ENCODE peak calls at places on chromosomes 12 and 14, in ten cellular contexts. S is IMR-90; D is activated CD8-positive, alpha-beta memory T cell treated with anti-CD3 and anti-CD28 coated beads for 4 hours; N is activated naive CD8-positive, alpha-beta T cell treated with anti-CD3 and anti-CD28 coated beads for 36 hours; M is lower lobe of right lung; J is cardiac muscle cell; U is GM04504; T is occipital lobe; W is LHCN-M2; H is activated T-helper 9 cell treated with anti-CD3 and anti-CD28 coated beads, Interleukin-2, amount 50 U/mL, for 16 hours. V is an unnamed sample.

GRCh38 chr14:32432813-32433538 is 103.9 kb downstream of the AKAP6 start:
- DNase-seq in S (no peak), D (no peak), N (no peak), M (no peak), J (no peak), U (no peak), T (no peak), W (peak), H (no peak), V (no peak)

GRCh38 chr12:16165506-16165905 is 112.0 kb downstream of the SLC15A5 start:
- DNase-seq in S (peak), D (no peak), N (no peak), M (no peak), J (peak), U (peak), T (no peak), W (peak), H (no peak), V (no peak)

GRCh38 chr14:61811882-61812346 is 49.7 kb downstream of the SNAPC1 start:
- DNase-seq in S (no peak), D (no peak), N (no peak), M (no peak), J (no peak), U (no peak), T (no peak), W (no peak), H (no peak), V (no peak)

GRCh38 chr14:84591827-84592540 is 938.0 kb upstream of the FLRT2 start:
- DNase-seq in S (no peak), D (no peak), N (no peak), M (no peak), J (no peak), U (no peak), T (no peak), W (no peak), H (no peak), V (no peak)

GRCh38 chr12:76919388-76920181 is 40.8 kb upstream of the CSRP2 start:
- DNase-seq in S (no peak), D (no peak), N (no peak), M (no peak), J (no peak), U (no peak), T (no peak), W (no peak), H (no peak), V (no peak)

GRCh38 chr12:14885718-14886201 is at the start of gene MGP:
- DNase-seq in S (peak), D (no peak), N (no peak), M (no peak), J (no peak), U (no peak), T (no peak), W (no peak), H (no peak), V (no peak)

GRCh38 chr12:108589840-108590229 is 8.0 kb downstream of the TMEM119 start:
- DNase-seq in S (no peak), D (no peak), N (no peak), M (no peak), J (no peak), U (no peak), T (no peak), W (no peak), H (no peak), V (no peak)

GRCh38 chr12:2457215-2458112 is 337.3 kb upstream of the FKBP4 start:
- DNase-seq in S (no peak), D (no peak), N (no peak), M (no peak), J (no peak), U (no peak), T (no peak), W (no peak), H (no peak), V (no peak)

GRCh38 chr14:104979758-104980591 is 1.8 kb upstream of the AHNAK2 start:
- DNase-seq in S (peak), D (no peak), N (no peak), M (peak), J (no peak), U (no peak), T (no peak), W (no peak), H (no peak), V (no peak)

GRCh38 chr12:3752096-3752709 is 706 bp downstream of the CRACR2A start:
- DNase-seq in S (no peak), D (peak), N (peak), M (peak), J (no peak), U (no peak), T (no peak), W (peak), H (peak), V (peak)

GRCh38 chr12:120598674-120599463 is 17.7 kb upstream of the POP5 start:
- DNase-seq in S (peak), D (no peak), N (no peak), M (peak), J (no peak), U (no peak), T (no peak), W (peak), H (no peak), V (peak)

GRCh38 chr12:65681226-65681625 is 143.1 kb upstream of the HMGA2 start:
- DNase-seq in S (peak), D (no peak), N (no peak), M (no peak), J (no peak), U (no peak), T (no peak), W (no peak), H (no peak), V (no peak)

GRCh38 chr12:62813031-62813829 is 121.7 kb downstream of the PPM1H start:
- DNase-seq in S (peak), D (no peak), N (peak), M (peak), J (peak), U (no peak), T (peak), W (peak), H (peak), V (no peak)

GRCh38 chr14:31118892-31119291 is 88.7 kb downstream of the HECTD1 start:
- DNase-seq in S (no peak), D (no peak), N (no peak), M (no peak), J (no peak), U (no peak), T (no peak), W (no peak), H (no peak), V (no peak)